ENCODE peak calls at places on chromosomes 2 and 18, in six cellular contexts. One of them, this sample, is unnamed.

GRCh38 chr2:172172513-172173217 is 70.0 kb upstream of the DLX2 start:
- DNase-seq in heart left ventricle: peak; percentile 83
- DNase-seq in ovary: peak; percentile 66
- DNase-seq in tibial nerve: peak; percentile 53
- DNase-seq in transverse colon: peak; percentile 86
- DNase-seq in IMR-90: peak; percentile 44
- DNase-seq in this sample: peak; percentile 69

GRCh38 chr2:55116598-55116964 is 66.3 kb upstream of the RTN4 start:
- DNase-seq in heart left ventricle: no peak
- DNase-seq in ovary: no peak
- DNase-seq in tibial nerve: no peak
- DNase-seq in transverse colon: no peak
- DNase-seq in IMR-90: no peak
- DNase-seq in this sample: no peak

GRCh38 chr18:3689091-3689490 is 239.1 kb downstream of the TGIF1 start:
- DNase-seq in heart left ventricle: no peak
- DNase-seq in ovary: no peak
- DNase-seq in tibial nerve: no peak
- DNase-seq in transverse colon: no peak
- DNase-seq in IMR-90: no peak
- DNase-seq in this sample: no peak

GRCh38 chr18:22814329-22814703 is 118.8 kb upstream of the RBBP8 start:
- DNase-seq in heart left ventricle: no peak
- DNase-seq in ovary: no peak
- DNase-seq in tibial nerve: no peak
- DNase-seq in transverse colon: no peak
- DNase-seq in IMR-90: no peak
- DNase-seq in this sample: no peak

GRCh38 chr2:237904806-237905599 is 45.6 kb downstream of the RAMP1 start:
- DNase-seq in heart left ventricle: no peak
- DNase-seq in ovary: no peak
- DNase-seq in tibial nerve: no peak
- DNase-seq in transverse colon: peak; percentile 24
- DNase-seq in IMR-90: peak; percentile 91
- DNase-seq in this sample: peak; percentile 82

GRCh38 chr18:24915547-24915946 is 436.4 kb downstream of the ZNF521 start:
- DNase-seq in heart left ventricle: no peak
- DNase-seq in ovary: no peak
- DNase-seq in tibial nerve: no peak
- DNase-seq in transverse colon: no peak
- DNase-seq in IMR-90: peak; percentile 75
- DNase-seq in this sample: no peak

GRCh38 chr2:128773641-128774319 is 455.1 kb upstream of the HS6ST1 start:
- DNase-seq in heart left ventricle: no peak
- DNase-seq in ovary: no peak
- DNase-seq in tibial nerve: no peak
- DNase-seq in transverse colon: no peak
- DNase-seq in IMR-90: no peak
- DNase-seq in this sample: peak; percentile 42

GRCh38 chr2:21095714-21096113 is 28.1 kb upstream of the TDRD15 start:
- DNase-seq in heart left ventricle: no peak
- DNase-seq in ovary: no peak
- DNase-seq in tibial nerve: no peak
- DNase-seq in transverse colon: no peak
- DNase-seq in IMR-90: no peak
- DNase-seq in this sample: no peak

GRCh38 chr18:3175195-3175758 is 44.5 kb downstream of the MYOM1 start:
- DNase-seq in heart left ventricle: no peak
- DNase-seq in ovary: no peak
- DNase-seq in tibial nerve: no peak
- DNase-seq in transverse colon: no peak
- DNase-seq in IMR-90: peak; percentile 11
- DNase-seq in this sample: no peak

GRCh38 chr2:215407596-215408264 is 28.1 kb downstream of the FN1 start:
- DNase-seq in heart left ventricle: no peak
- DNase-seq in ovary: no peak
- DNase-seq in tibial nerve: no peak
- DNase-seq in transverse colon: no peak
- DNase-seq in IMR-90: no peak
- DNase-seq in this sample: no peak

GRCh38 chr2:215411941-215412743 is 23.7 kb downstream of the FN1 start:
- DNase-seq in heart left ventricle: no peak
- DNase-seq in ovary: no peak
- DNase-seq in tibial nerve: no peak
- DNase-seq in transverse colon: no peak
- DNase-seq in IMR-90: no peak
- DNase-seq in this sample: no peak

GRCh38 chr2:215410932-215411285 is 25.0 kb downstream of the FN1 start:
- DNase-seq in heart left ventricle: no peak
- DNase-seq in ovary: no peak
- DNase-seq in tibial nerve: no peak
- DNase-seq in transverse colon: no peak
- DNase-seq in IMR-90: peak; percentile 98
- DNase-seq in this sample: no peak

GRCh38 chr2:215407061-215407460 is 28.8 kb downstream of the FN1 start:
- DNase-seq in heart left ventricle: no peak
- DNase-seq in ovary: no peak
- DNase-seq in tibial nerve: no peak
- DNase-seq in transverse colon: no peak
- DNase-seq in IMR-90: no peak
- DNase-seq in this sample: no peak

DNA sequence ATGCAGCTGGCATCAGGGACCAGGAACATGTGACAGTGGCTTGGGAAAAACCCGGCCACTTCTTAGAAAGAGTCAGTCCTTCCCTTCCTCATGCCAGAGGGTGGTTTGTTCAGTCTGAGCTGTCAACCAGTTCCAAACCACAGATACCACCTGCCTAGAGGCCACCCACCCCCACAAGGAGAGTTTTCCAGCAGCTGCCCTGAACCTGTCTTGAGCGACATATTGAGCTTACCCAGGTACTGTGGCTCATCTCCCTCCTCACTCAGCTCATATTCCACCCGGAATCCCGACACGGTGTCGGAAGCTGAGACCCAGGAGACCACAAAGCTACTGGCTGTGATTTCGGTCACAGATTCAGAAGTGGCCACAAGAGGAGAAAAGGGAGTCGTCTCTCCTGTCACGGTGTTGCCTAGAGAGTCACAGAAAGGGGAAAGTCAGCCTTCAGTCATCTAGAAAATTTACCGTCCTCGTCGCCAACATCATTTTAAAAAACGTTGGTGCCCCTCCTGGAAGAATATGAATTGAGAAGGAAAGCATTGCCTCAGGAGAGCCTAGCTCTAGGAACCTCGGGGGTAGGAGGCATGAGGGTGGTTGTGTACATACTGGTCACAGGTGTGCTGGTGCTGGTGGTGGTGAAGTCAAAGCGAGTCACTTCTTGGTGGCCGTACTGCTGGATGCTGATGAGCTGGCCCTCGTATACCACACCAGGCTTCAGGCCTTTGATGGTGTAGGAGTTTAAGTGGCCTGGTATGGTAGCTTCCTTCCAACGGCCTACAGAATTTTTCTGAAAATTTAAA is 26.3 kb downstream of the FN1 start:
- DNase-seq in heart left ventricle: no peak
- DNase-seq in ovary: no peak
- DNase-seq in tibial nerve: no peak
- DNase-seq in transverse colon: no peak
- DNase-seq in IMR-90: peak; percentile 57
- DNase-seq in this sample: no peak
- TF ChIP-seq POLR2A in heart left ventricle: no peak
- TF ChIP-seq POLR2A in ovary: no peak
- TF ChIP-seq POLR2A in tibial nerve: no peak
- TF ChIP-seq POLR2A in transverse colon: no peak
- TF ChIP-seq POLR2A in IMR-90: no peak
- TF ChIP-seq POLR2A in this sample: no peak

GRCh38 chr2:95016616-95017307 is 8.7 kb upstream of the MAL start:
- DNase-seq in heart left ventricle: no peak
- DNase-seq in ovary: no peak
- DNase-seq in tibial nerve: no peak
- DNase-seq in transverse colon: no peak
- DNase-seq in IMR-90: no peak
- DNase-seq in this sample: no peak

GRCh38 chr2:95017308-95017630 is 8.2 kb upstream of the MAL start:
- DNase-seq in heart left ventricle: no peak
- DNase-seq in ovary: no peak
- DNase-seq in tibial nerve: no peak
- DNase-seq in transverse colon: no peak
- DNase-seq in IMR-90: no peak
- DNase-seq in this sample: no peak

GRCh38 chr2:95013726-95014125 is 11.8 kb upstream of the MAL start:
- DNase-seq in heart left ventricle: no peak
- DNase-seq in ovary: no peak
- DNase-seq in tibial nerve: no peak
- DNase-seq in transverse colon: no peak
- DNase-seq in IMR-90: no peak
- DNase-seq in this sample: no peak

GRCh38 chr2:95014126-95014708 is 11.3 kb upstream of the MAL start:
- DNase-seq in heart left ventricle: no peak
- DNase-seq in ovary: no peak
- DNase-seq in tibial nerve: no peak
- DNase-seq in transverse colon: no peak
- DNase-seq in IMR-90: no peak
- DNase-seq in this sample: no peak

DNA sequence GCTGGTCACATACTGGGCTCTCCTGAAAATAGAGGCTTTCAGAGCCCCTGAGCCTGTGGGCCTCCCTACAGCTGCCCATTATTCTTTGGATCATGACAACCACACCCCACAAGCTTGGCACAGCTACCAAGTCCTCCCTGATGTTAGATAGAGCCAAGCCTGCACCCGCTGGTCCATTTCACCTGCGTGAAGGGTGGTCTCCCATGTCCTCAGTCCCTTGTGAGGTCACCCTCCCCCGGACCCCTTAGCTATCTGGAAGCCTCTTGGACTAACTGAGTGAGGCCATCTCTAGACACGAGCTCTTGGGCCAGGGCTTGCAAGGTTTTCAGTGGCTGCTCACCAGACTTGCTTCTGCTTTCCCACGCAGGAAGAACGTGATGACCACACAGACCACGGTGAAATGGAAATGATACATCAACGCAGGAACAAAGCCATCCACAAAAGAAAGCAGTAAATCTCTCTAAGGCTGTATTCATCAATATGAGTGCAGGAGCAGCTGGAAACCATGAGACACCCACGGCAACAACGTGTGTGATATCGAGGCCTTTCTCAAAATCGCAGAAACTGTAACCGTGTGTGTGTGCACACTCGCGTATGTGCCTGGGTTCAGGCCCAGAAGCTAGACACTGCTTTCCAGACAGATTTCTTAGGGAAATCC is 10.1 kb upstream of the MAL start:
- DNase-seq in heart left ventricle: no peak
- DNase-seq in ovary: no peak
- DNase-seq in tibial nerve: no peak
- DNase-seq in transverse colon: no peak
- DNase-seq in IMR-90: no peak
- DNase-seq in this sample: no peak
- H3K27me3 ChIP-seq in heart left ventricle: no peaks in the 10 kb centered on the region
- H3K27me3 ChIP-seq in ovary: no peaks in the 10 kb centered on the region
- H3K27me3 ChIP-seq in tibial nerve: no peaks in the 10 kb centered on the region
- H3K27me3 ChIP-seq in transverse colon: no peaks in the 10 kb centered on the region
- H3K27me3 ChIP-seq in IMR-90: peaks cover 37% of the 10 kb centered on the region
- H3K27me3 ChIP-seq in this sample: no peaks in the 10 kb centered on the region

GRCh38 chr18:32093523-32093922 is 1.8 kb downstream of the RNF138 start:
- DNase-seq in heart left ventricle: no peak
- DNase-seq in ovary: no peak
- DNase-seq in tibial nerve: no peak
- DNase-seq in transverse colon: peak; percentile 14
- DNase-seq in IMR-90: peak; percentile 4
- DNase-seq in this sample: no peak

GRCh38 chr18:32091724-32092421 is at the start of gene RNF138:
- DNase-seq in heart left ventricle: peak; percentile 93
- DNase-seq in ovary: peak; percentile 90
- DNase-seq in tibial nerve: peak; percentile 76
- DNase-seq in transverse colon: peak; percentile 94
- DNase-seq in IMR-90: peak; percentile 76
- DNase-seq in this sample: peak; percentile 95

GRCh38 chr18:32091325-32091723 is 350 bp upstream of the RNF138 start:
- DNase-seq in heart left ventricle: no peak
- DNase-seq in ovary: no peak
- DNase-seq in tibial nerve: no peak
- DNase-seq in transverse colon: no peak
- DNase-seq in IMR-90: no peak
- DNase-seq in this sample: no peak

GRCh38 chr18:32093106-32093511 is 1.4 kb downstream of the RNF138 start:
- DNase-seq in heart left ventricle: peak; percentile 76
- DNase-seq in ovary: peak; percentile 49
- DNase-seq in tibial nerve: no peak
- DNase-seq in transverse colon: peak; percentile 61
- DNase-seq in IMR-90: peak; percentile 58
- DNase-seq in this sample: peak; percentile 77

GRCh38 chr18:32092422-32093105 is 890 bp downstream of the RNF138 start:
- DNase-seq in heart left ventricle: peak; percentile 100
- DNase-seq in ovary: peak; percentile 100
- DNase-seq in tibial nerve: peak; percentile 97
- DNase-seq in transverse colon: peak; percentile 100
- DNase-seq in IMR-90: peak; percentile 94
- DNase-seq in this sample: peak; percentile 100
- TF ChIP-seq POLR2A in heart left ventricle: peak; percentile 35
- TF ChIP-seq POLR2A in ovary: peak; percentile 59
- TF ChIP-seq POLR2A in tibial nerve: peak; percentile 29
- TF ChIP-seq POLR2A in transverse colon: peak; percentile 58
- TF ChIP-seq POLR2A in IMR-90: peak; percentile 63
- TF ChIP-seq POLR2A in this sample: peak; percentile 33

GRCh38 chr2:222272446-222273035 is 26.3 kb downstream of the PAX3 start:
- DNase-seq in heart left ventricle: no peak
- DNase-seq in ovary: no peak
- DNase-seq in tibial nerve: no peak
- DNase-seq in transverse colon: no peak
- DNase-seq in IMR-90: no peak
- DNase-seq in this sample: no peak

GRCh38 chr2:222271854-222272253 is 26.9 kb downstream of the PAX3 start:
- DNase-seq in heart left ventricle: no peak
- DNase-seq in ovary: no peak
- DNase-seq in tibial nerve: no peak
- DNase-seq in transverse colon: no peak
- DNase-seq in IMR-90: no peak
- DNase-seq in this sample: no peak

GRCh38 chr2:222270436-222270835 is 28.4 kb downstream of the PAX3 start:
- DNase-seq in heart left ventricle: no peak
- DNase-seq in ovary: no peak
- DNase-seq in tibial nerve: no peak
- DNase-seq in transverse colon: no peak
- DNase-seq in IMR-90: no peak
- DNase-seq in this sample: no peak

GRCh38 chr2:222268311-222268980 is 30.4 kb downstream of the PAX3 start:
- DNase-seq in heart left ventricle: no peak
- DNase-seq in ovary: no peak
- DNase-seq in tibial nerve: no peak
- DNase-seq in transverse colon: no peak
- DNase-seq in IMR-90: no peak
- DNase-seq in this sample: no peak

DNA sequence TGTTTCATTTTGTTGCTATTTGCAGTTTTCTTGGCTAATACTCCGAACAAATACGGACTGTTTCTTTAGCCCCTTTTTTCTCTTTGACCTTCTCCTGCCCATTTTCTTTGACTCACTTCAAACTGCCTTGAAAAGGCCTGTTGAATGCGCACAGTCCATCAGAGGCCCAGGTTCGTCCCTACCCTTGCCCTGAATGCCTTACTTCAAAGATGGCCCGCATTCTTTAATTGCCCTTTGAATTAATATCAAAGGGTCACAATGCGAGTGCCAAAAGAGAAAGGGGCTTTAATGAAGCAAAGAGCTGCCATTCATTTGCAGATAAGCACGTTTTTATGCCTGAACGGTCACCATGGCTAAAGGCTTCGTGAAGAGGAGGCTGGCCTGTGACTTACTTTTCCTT is 29.7 kb downstream of the PAX3 start:
- DNase-seq in heart left ventricle: no peak
- DNase-seq in ovary: no peak
- DNase-seq in tibial nerve: no peak
- DNase-seq in transverse colon: no peak
- DNase-seq in IMR-90: no peak
- DNase-seq in this sample: no peak
- H3K27me3 ChIP-seq in heart left ventricle: peaks cover 2% of the 10 kb centered on the region
- H3K27me3 ChIP-seq in ovary: no peaks in the 10 kb centered on the region
- H3K27me3 ChIP-seq in tibial nerve: no peaks in the 10 kb centered on the region
- H3K27me3 ChIP-seq in transverse colon: peaks cover 42% of the 10 kb centered on the region
- H3K27me3 ChIP-seq in IMR-90: no peaks in the 10 kb centered on the region
- H3K27me3 ChIP-seq in this sample: no peaks in the 10 kb centered on the region

This sample was measured in sigmoid colon.